ENCODE peak calls at places on chromosomes 7 and 10, in ten cellular contexts. C is AG08395, N is iPS-NIHi11, T is WERI-Rb-1, G is GDM1, Q is NCI-H510A treated with DMSO at 0.1 percent for 48 hours, P is Caki2, F is heart left ventricle, J is NCI-H345, B is right atrium auricular region. Y is an unnamed sample.

GRCh38 chr7:6393667-6394056 is 54.1 kb downstream of the DAGLB start:
- DNase-seq in C (no peak), N (no peak), J (no peak), B (no peak), P (no peak), F (no peak), G (no peak), Q (no peak), T (no peak), Y (no peak)

GRCh38 chr7:99039384-99039891 is 104.5 kb downstream of the SMURF1 start:
- DNase-seq in J (no peak), C (no peak), T (no peak), P (no peak), B (no peak), F (no peak), Q (no peak), N (no peak), G (no peak), Y (no peak)

GRCh38 chr10:114663631-114664030 is 5.6 kb upstream of the ABLIM1 start:
- DNase-seq in B (no peak), F (no peak), C (no peak), T (no peak), N (peak; percentile 25), Q (no peak), P (no peak), J (no peak), G (no peak), Y (no peak)

GRCh38 chr7:39453743-39454355 is 112.4 kb upstream of the YAE1 start:
- DNase-seq in G (peak; percentile 73), F (no peak), T (peak; percentile 64), B (no peak), J (peak; percentile 18), C (peak; percentile 58), P (peak; percentile 30), Q (peak; percentile 10), N (peak; percentile 64), Y (peak; percentile 51)

GRCh38 chr7:74083928-74084721 is 521 bp downstream of the LIMK1 start:
- DNase-seq in C (peak; percentile 73), G (no peak), P (peak; percentile 32), F (peak; percentile 75), Q (peak; percentile 36), B (no peak), J (peak; percentile 57), N (peak; percentile 79), T (peak; percentile 48), Y (no peak)

GRCh38 chr10:113131611-113132330 is 181.7 kb downstream of the TCF7L2 start:
- DNase-seq in N (no peak), Q (no peak), F (no peak), T (no peak), B (no peak), C (peak; percentile 84), G (no peak), J (no peak), P (no peak), Y (no peak)

GRCh38 chr10:123970207-123970926 is 78.8 kb upstream of the CPXM2 start:
- DNase-seq in J (no peak), F (peak; percentile 28), P (no peak), B (no peak), G (no peak), N (peak; percentile 45), T (peak; percentile 14), C (no peak), Q (peak; percentile 85), Y (peak; percentile 24)

GRCh38 chr7:18958627-18959026 is 158.8 kb downstream of the TWIST1 start:
- DNase-seq in B (no peak), N (no peak), J (no peak), F (no peak), T (no peak), C (peak; percentile 77), G (no peak), P (no peak), Q (no peak), Y (no peak)

GRCh38 chr7:28768577-28769147 is 189.5 kb downstream of the TRIL start:
- DNase-seq in C (peak; percentile 37), G (no peak), T (no peak), N (no peak), J (no peak), Q (no peak), P (no peak), B (no peak), F (no peak), Y (no peak)

GRCh38 chr10:46222364-46222935 is 64.3 kb upstream of the ANTXRL start:
- DNase-seq in P (no peak), T (no peak), N (no peak), C (no peak), F (no peak), Q (no peak), J (no peak), G (no peak), B (no peak), Y (no peak)

GRCh38 chr7:55198634-55199366 is 166.3 kb upstream of the LANCL2 start:
- DNase-seq in P (no peak), B (no peak), F (no peak), N (no peak), Q (no peak), J (no peak), C (no peak), T (no peak), G (no peak), Y (no peak)

GRCh38 chr7:5595545-5596045 is 172.0 kb upstream of the TNRC18 start:
- DNase-seq in Q (no peak), B (no peak), G (peak; percentile 66), C (peak; percentile 53), P (peak; percentile 72), F (no peak), N (peak; percentile 11), J (no peak), T (no peak), Y (no peak)

GRCh38 chr10:43042503-43043341 is 34.1 kb upstream of the RET start:
- DNase-seq in J (no peak), C (no peak), N (peak; percentile 68), G (no peak), P (no peak), B (no peak), F (no peak), T (no peak), Q (no peak), Y (no peak)

GRCh38 chr10:17989908-17990767 is 38.4 kb downstream of the SLC39A12 start:
- DNase-seq in Q (no peak), N (no peak), J (no peak), P (peak; percentile 66), C (peak; percentile 79), T (no peak), G (no peak), B (no peak), F (no peak), Y (no peak)

GRCh38 chr10:106935978-106936451 is 228.5 kb downstream of the SORCS1 start:
- DNase-seq in P (no peak), C (no peak), G (no peak), F (no peak), N (no peak), T (no peak), B (no peak), Q (no peak), J (no peak), Y (no peak)

GRCh38 chr10:112689327-112689726 is 242.3 kb downstream of the VTI1A start:
- DNase-seq in P (peak; percentile 10), J (no peak), B (no peak), N (peak; percentile 58), T (peak; percentile 40), G (no peak), F (no peak), C (peak; percentile 37), Q (no peak), Y (peak; percentile 41)

GRCh38 chr10:58177362-58177947 is 90.2 kb downstream of the IPMK start:
- DNase-seq in J (no peak), B (no peak), N (no peak), Q (peak; percentile 21), P (peak; percentile 23), T (no peak), G (no peak), F (no peak), C (peak; percentile 50), Y (no peak)

GRCh38 chr7:157991761-157992160 is 595.9 kb downstream of the PTPRN2 start:
- DNase-seq in N (no peak), J (no peak), B (no peak), T (no peak), F (no peak), Q (no peak), C (no peak), P (no peak), G (no peak), Y (no peak)

GRCh38 chr10:23512355-23513058 is 73.6 kb downstream of the OTUD1 start:
- DNase-seq in G (no peak), J (no peak), P (peak; percentile 68), T (no peak), C (peak; percentile 19), N (no peak), Q (no peak), B (no peak), F (no peak), Y (no peak)

GRCh38 chr10:122291739-122292138 is 20.6 kb downstream of the BTBD16 start:
- DNase-seq in T (no peak), C (no peak), J (no peak), F (no peak), G (no peak), N (no peak), Q (no peak), P (no peak), B (no peak), Y (no peak)

GRCh38 chr10:28939352-28940157 is 262.2 kb downstream of the BAMBI start:
- DNase-seq in T (peak; percentile 39), Q (peak; percentile 79), P (no peak), F (no peak), N (peak; percentile 73), C (peak; percentile 65), J (peak; percentile 95), G (no peak), B (peak; percentile 94), Y (peak; percentile 72)

GRCh38 chr10:45470098-45471012 is 96.3 kb downstream of the ALOX5 start:
- DNase-seq in J (no peak), B (no peak), P (no peak), C (no peak), G (peak; percentile 53), F (no peak), Q (no peak), T (no peak), N (peak; percentile 58), Y (no peak)

GRCh38 chr7:15561840-15562239 is at the start of gene AGMO:
- DNase-seq in B (peak; percentile 69), G (no peak), T (peak; percentile 46), Q (peak; percentile 16), P (peak; percentile 86), C (peak; percentile 24), F (peak; percentile 76), J (peak; percentile 65), N (no peak), Y (no peak)

GRCh38 chr7:116433246-116433645 is 66.3 kb upstream of the CAV2 start:
- DNase-seq in C (peak; percentile 61), N (no peak), G (no peak), F (no peak), B (no peak), J (no peak), T (no peak), Q (no peak), P (no peak), Y (no peak)

GRCh38 chr7:122166708-122167107 is 22.7 kb upstream of the AASS start:
- DNase-seq in P (no peak), N (no peak), T (no peak), F (no peak), Q (no peak), J (no peak), G (no peak), C (peak; percentile 48), B (no peak), Y (no peak)

GRCh38 chr7:105849122-105849855 is 27.1 kb downstream of the ATXN7L1 start:
- DNase-seq in T (no peak), Q (no peak), F (no peak), G (no peak), J (no peak), N (peak; percentile 61), P (peak; percentile 45), B (no peak), C (no peak), Y (no peak)

GRCh38 chr7:16636533-16637173 is 8.9 kb downstream of the ANKMY2 start:
- DNase-seq in G (no peak), Q (no peak), B (no peak), C (peak; percentile 13), T (no peak), F (no peak), J (no peak), P (no peak), N (no peak), Y (no peak)

Y was measured in nephron progenitor cell.